ENCODE peak calls at places on chromosome 1, in six cellular contexts. A, F, G, T, I and V are unnamed samples.

GRCh38 chr1:36160949-36161485 is 5.1 kb downstream of the MAP7D1 start:
- DNase-seq in A (peak; percentile 55), F (no peak), G (no peak), T (peak; percentile 63), I (peak; percentile 61), V (peak; percentile 70)

GRCh38 chr1:237749122-237749521 is 141.6 kb downstream of the ZP4 start:
- DNase-seq in A (no peak), F (no peak), G (no peak), T (no peak), I (no peak), V (no peak)

GRCh38 chr1:153490272-153491051 is 30.0 kb upstream of the S100A7 start:
- DNase-seq in A (peak; percentile 63), F (peak; percentile 72), G (peak; percentile 89), T (no peak), I (peak; percentile 97), V (no peak)

GRCh38 chr1:171743014-171743870 is 1.4 kb upstream of the VAMP4 start:
- DNase-seq in A (peak; percentile 29), F (no peak), G (no peak), T (no peak), I (peak; percentile 70), V (no peak)

GRCh38 chr1:24555591-24556413 is at the start of gene NCMAP:
- DNase-seq in A (peak; percentile 79), F (peak; percentile 84), G (peak; percentile 48), T (peak; percentile 54), I (no peak), V (peak; percentile 76)

GRCh38 chr1:17885663-17886062 is 130.5 kb downstream of the ACTL8 start:
- DNase-seq in A (no peak), F (no peak), G (no peak), T (no peak), I (no peak), V (no peak)

GRCh38 chr1:117537291-117537920 is 68.4 kb upstream of the TENT5C start:
- DNase-seq in A (peak; percentile 85), F (peak; percentile 74), G (peak; percentile 6), T (no peak), I (peak; percentile 3), V (peak; percentile 74)

GRCh38 chr1:60696512-60696911 is 385.8 kb upstream of the NFIA start:
- DNase-seq in A (no peak), F (no peak), G (no peak), T (no peak), I (no peak), V (no peak)

GRCh38 chr1:1989102-1989542 is 14.5 kb downstream of the CFAP74 start:
- DNase-seq in A (no peak), F (peak; percentile 37), G (peak; percentile 14), T (peak; percentile 63), I (no peak), V (peak; percentile 6)

GRCh38 chr1:109304221-109304915 is 2.4 kb downstream of the MYBPHL start:
- DNase-seq in A (no peak), F (no peak), G (no peak), T (no peak), I (no peak), V (no peak)

GRCh38 chr1:72284398-72285073 is 2.2 kb upstream of the NEGR1 start:
- DNase-seq in A (peak; percentile 35), F (peak; percentile 22), G (peak; percentile 80), T (peak; percentile 59), I (peak; percentile 36), V (peak; percentile 36)

GRCh38 chr1:71706030-71706671 is 576.2 kb downstream of the NEGR1 start:
- DNase-seq in A (no peak), F (no peak), G (no peak), T (no peak), I (no peak), V (peak; percentile 7)

GRCh38 chr1:233700338-233700737 is 86.4 kb downstream of the KCNK1 start:
- DNase-seq in A (no peak), F (no peak), G (no peak), T (no peak), I (no peak), V (no peak)

GRCh38 chr1:56070601-56071000 is 508.8 kb downstream of the PLPP3 start:
- DNase-seq in A (no peak), F (no peak), G (no peak), T (no peak), I (no peak), V (no peak)

GRCh38 chr1:167486090-167486824 is 32.1 kb downstream of the CD247 start:
- DNase-seq in A (peak; percentile 31), F (no peak), G (no peak), T (no peak), I (no peak), V (no peak)

GRCh38 chr1:66478116-66478515 is 55.8 kb upstream of the SGIP1 start:
- DNase-seq in A (no peak), F (no peak), G (no peak), T (no peak), I (peak; percentile 83), V (no peak)

GRCh38 chr1:204583909-204584632 is 67.9 kb downstream of the MDM4 start:
- DNase-seq in A (no peak), F (peak; percentile 29), G (peak; percentile 85), T (no peak), I (no peak), V (no peak)

GRCh38 chr1:46551597-46552095 is at the start of gene KNCN:
- DNase-seq in A (no peak), F (no peak), G (no peak), T (no peak), I (no peak), V (no peak)

GRCh38 chr1:149848811-149849210 is 50.6 kb upstream of the BOLA1 start:
- DNase-seq in A (peak; percentile 0), F (no peak), G (peak; percentile 62), T (no peak), I (peak; percentile 36), V (no peak)

GRCh38 chr1:244862699-244863490 is 1.4 kb downstream of the HNRNPU start:
- DNase-seq in A (peak; percentile 99), F (peak; percentile 97), G (peak; percentile 96), T (peak; percentile 95), I (peak; percentile 89), V (peak; percentile 90)

GRCh38 chr1:92484472-92485373 is 2.0 kb downstream of the GFI1 start:
- DNase-seq in A (peak; percentile 59), F (peak; percentile 54), G (peak; percentile 63), T (peak; percentile 71), I (no peak), V (peak; percentile 41)

GRCh38 chr1:4402032-4402431 is 252.4 kb upstream of the AJAP1 start:
- DNase-seq in A (no peak), F (no peak), G (no peak), T (no peak), I (no peak), V (no peak)

GRCh38 chr1:166947398-166948043 is 27.8 kb downstream of the ILDR2 start:
- DNase-seq in A (peak; percentile 16), F (peak; percentile 38), G (peak; percentile 41), T (peak; percentile 86), I (peak; percentile 67), V (peak; percentile 80)

GRCh38 chr1:232704694-232705680 is 75.1 kb upstream of the SIPA1L2 start:
- DNase-seq in A (peak; percentile 51), F (peak; percentile 74), G (peak; percentile 84), T (no peak), I (peak; percentile 84), V (no peak)

GRCh38 chr1:9593492-9594465 is 5.1 kb downstream of the TMEM201 start:
- DNase-seq in A (peak; percentile 60), F (peak; percentile 66), G (peak; percentile 63), T (peak; percentile 87), I (peak; percentile 69), V (peak; percentile 91)